ENCODE peak calls at places on chromosomes 6 and 20, in four cellular contexts. Q, J, Y and M are unnamed samples. For H3K36me3, the result is how much of the 10 kb centered on the place peaks cover.

GRCh38 chr6:13453771-13454251 is 33.6 kb downstream of the GFOD1 start:
- DNase-seq in Q (peak), J (no peak), Y (no peak), M (no peak)

GRCh38 chr6:139982652-139983051 is 608.2 kb upstream of the CITED2 start:
- DNase-seq in Q (no peak), J (no peak), Y (no peak), M (no peak)

GRCh38 chr6:154945271-154945890 is 49.7 kb upstream of the TIAM2 start:
- DNase-seq in Q (no peak), Y (no peak), J (no peak), M (no peak)

GRCh38 chr6:151374024-151374423 is 17.3 kb downstream of the ZBTB2 start:
- DNase-seq in Q (peak), Y (no peak), J (no peak), M (no peak)

GRCh38 chr6:47810885-47811284 is 29.1 kb downstream of the OPN5 start:
- DNase-seq in J (no peak), Y (no peak), Q (no peak), M (no peak)

GRCh38 chr6:125812394-125813231 is 21.9 kb downstream of the NCOA7 start:
- DNase-seq in J (no peak), Q (peak), Y (no peak), M (no peak)

GRCh38 chr6:89597372-89597771 is 41.2 kb downstream of the LYRM2 start:
- DNase-seq in Y (no peak), J (no peak), Q (no peak), M (no peak)

GRCh38 chr6:37741757-37742400 is 44.2 kb upstream of the MDGA1 start:
- DNase-seq in Q (peak), J (no peak), Y (no peak), M (no peak)

GRCh38 chr6:64672131-64672530 is 1034.9 kb downstream of the EYS start:
- DNase-seq in Q (no peak), Y (no peak), J (no peak), M (no peak)

GRCh38 chr6:26316291-26316690 is 48.7 kb upstream of the BTN3A2 start:
- DNase-seq in J (no peak), Y (no peak), Q (no peak), M (no peak)

GRCh38 chr6:145042559-145042958 is 692.8 kb downstream of the EPM2A start:
- DNase-seq in Q (no peak), Y (no peak), J (no peak), M (no peak)

GRCh38 chr6:19301980-19302379 is 535.2 kb upstream of the ID4 start:
- DNase-seq in Y (no peak), J (no peak), Q (peak), M (no peak)

GRCh38 chr6:133571681-133572080 is 317.2 kb upstream of the TCF21 start:
- DNase-seq in Y (no peak), J (no peak), Q (no peak), M (no peak)

GRCh38 chr6:116255246-116255800 is 1.4 kb upstream of the TSPYL4 start:
- DNase-seq in Q (no peak), J (no peak), Y (no peak), M (no peak)

GRCh38 chr6:157486632-157487031 is 105.6 kb downstream of the ZDHHC14 start:
- DNase-seq in Q (no peak), J (no peak), Y (no peak), M (no peak)

GRCh38 chr6:108654465-108655106 is 93.9 kb downstream of the FOXO3 start:
- DNase-seq in Q (no peak), Y (no peak), J (no peak), M (no peak)

DNA sequence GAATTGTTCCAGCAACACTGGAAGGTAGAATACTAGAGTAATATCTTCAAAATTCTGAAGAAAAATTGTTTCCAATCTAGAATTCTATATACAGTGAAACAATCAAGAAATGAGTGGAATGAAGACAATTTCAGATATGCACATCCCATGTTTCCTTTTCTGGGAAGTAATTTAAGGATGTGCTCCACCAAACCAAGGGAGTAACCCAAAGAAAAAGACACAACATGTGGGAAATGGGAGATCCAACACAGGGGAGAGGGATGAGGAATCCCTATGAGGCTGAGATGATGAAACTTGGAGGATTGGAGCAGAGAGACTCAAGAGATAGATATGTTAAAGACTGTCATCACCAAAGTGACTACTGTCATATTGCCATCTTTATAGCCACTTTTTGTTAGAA is 9.8 kb upstream of the RNF24 start:
- DNase-seq in Y (no peak), J (no peak), Q (no peak), M (no peak)
- TF ChIP-seq CTCF in Y (no peak), J (no peak), Q (no peak), M (no peak)

GRCh38 chr20:50820515-50821256 is 25.8 kb downstream of the BCAS4 start:
- DNase-seq in Y (no peak), J (no peak), Q (no peak), M (no peak)
- H3K4me3 ChIP-seq in Y (no peak), J (no peak), Q (no peak), M (no peak)

GRCh38 chr20:3911956-3912355 is 22.8 kb downstream of the PANK2 start:
- DNase-seq in Y (no peak), Q (no peak), J (no peak), M (no peak)

GRCh38 chr20:3910868-3911267 is 21.7 kb downstream of the PANK2 start:
- DNase-seq in Y (no peak), Q (no peak), J (no peak), M (no peak)

GRCh38 chr20:3916347-3916746 is 27.2 kb downstream of the PANK2 start:
- DNase-seq in Q (no peak), Y (no peak), J (no peak), M (no peak)

GRCh38 chr20:3915691-3916090 is 26.5 kb downstream of the PANK2 start:
- DNase-seq in J (no peak), Q (no peak), Y (no peak), M (no peak)

GRCh38 chr20:3914446-3914845 is 25.3 kb downstream of the PANK2 start:
- DNase-seq in J (no peak), Q (no peak), Y (no peak), M (no peak)
- H3K36me3 ChIP-seq in J (under half), Q (under half), Y (under half), M (half or more)

GRCh38 chr6:159720708-159721107 is 6.6 kb upstream of the WTAP start:
- DNase-seq in Y (no peak), Q (peak), J (no peak), M (no peak)
- TF ChIP-seq CTCF in Y (peak), Q (peak), J (peak), M (peak)

GRCh38 chr6:111256646-111257045 is 169.3 kb downstream of the SLC16A10 start:
- DNase-seq in Y (no peak), Q (no peak), J (no peak), M (no peak)

GRCh38 chr6:111259089-111259831 is 172.0 kb downstream of the SLC16A10 start:
- DNase-seq in Y (peak), Q (peak), J (peak), M (peak)

GRCh38 chr6:111258615-111259088 is 171.3 kb downstream of the SLC16A10 start:
- DNase-seq in J (no peak), Q (no peak), Y (no peak), M (no peak)

GRCh38 chr6:111263837-111264236 is 176.5 kb downstream of the SLC16A10 start:
- DNase-seq in Q (no peak), J (no peak), Y (no peak), M (no peak)

GRCh38 chr6:111260570-111261298 is 173.4 kb downstream of the SLC16A10 start:
- DNase-seq in Q (no peak), Y (no peak), J (no peak), M (no peak)
- H3K4me3 ChIP-seq in Q (peak), Y (peak), J (peak), M (no peak)

DNA sequence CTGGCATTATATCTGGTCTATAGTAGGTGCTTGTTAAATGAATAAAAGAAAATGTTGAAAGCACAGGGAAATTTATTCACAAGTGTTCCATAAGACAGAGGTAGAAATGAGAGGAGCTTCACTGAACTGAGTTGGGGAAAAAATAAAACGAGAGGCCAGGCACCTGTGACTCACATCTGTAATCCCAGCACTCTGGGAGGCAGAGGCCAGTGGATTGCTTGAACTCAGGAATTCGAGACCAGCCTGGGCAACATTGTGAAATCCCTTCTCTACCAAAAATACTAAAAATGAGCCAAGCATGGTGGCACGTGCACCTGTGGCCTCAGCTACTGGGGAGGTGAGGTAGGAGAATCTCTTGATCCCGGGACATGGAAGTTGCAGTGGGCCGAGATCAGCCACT is 28.1 kb upstream of the IBTK start:
- DNase-seq in Y (no peak), Q (no peak), J (no peak), M (no peak)
- H3K36me3 ChIP-seq in Y (under half), Q (under half), J (under half), M (under half)